ENCODE peak calls at places on chromosomes 1 and 21, in eight cellular contexts. One of them, this sample, is unnamed.

GRCh38 chr1:199808110-199808870 is 219.2 kb upstream of the NR5A2 start:
- DNase-seq in cardiac fibroblast: no peak
- DNase-seq in lower leg skin: no peak
- DNase-seq in Peyer's patch: no peak
- DNase-seq in body of pancreas: no peak
- DNase-seq in Panc1: no peak
- DNase-seq in sigmoid colon: no peak
- DNase-seq in AG10803: peak
- DNase-seq in this sample: peak

GRCh38 chr21:28393279-28393678 is 599.4 kb downstream of the LTN1 start:
- DNase-seq in cardiac fibroblast: no peak
- DNase-seq in lower leg skin: no peak
- DNase-seq in Peyer's patch: no peak
- DNase-seq in body of pancreas: peak
- DNase-seq in Panc1: no peak
- DNase-seq in sigmoid colon: no peak
- DNase-seq in AG10803: no peak
- DNase-seq in this sample: no peak

GRCh38 chr1:151515265-151515664 is 4.1 kb downstream of the CGN start:
- DNase-seq in cardiac fibroblast: no peak
- DNase-seq in lower leg skin: no peak
- DNase-seq in Peyer's patch: no peak
- DNase-seq in body of pancreas: no peak
- DNase-seq in Panc1: no peak
- DNase-seq in sigmoid colon: no peak
- DNase-seq in AG10803: no peak
- DNase-seq in this sample: no peak

GRCh38 chr1:9628541-9629444 is 22.7 kb upstream of the PIK3CD start:
- DNase-seq in cardiac fibroblast: no peak
- DNase-seq in lower leg skin: no peak
- DNase-seq in Peyer's patch: peak
- DNase-seq in body of pancreas: no peak
- DNase-seq in Panc1: no peak
- DNase-seq in sigmoid colon: no peak
- DNase-seq in AG10803: no peak
- DNase-seq in this sample: no peak

GRCh38 chr1:201665036-201665435 is 126.1 kb downstream of the NAV1 start:
- DNase-seq in cardiac fibroblast: no peak
- DNase-seq in lower leg skin: peak
- DNase-seq in Peyer's patch: no peak
- DNase-seq in body of pancreas: no peak
- DNase-seq in Panc1: no peak
- DNase-seq in sigmoid colon: no peak
- DNase-seq in AG10803: no peak
- DNase-seq in this sample: no peak

GRCh38 chr1:171251042-171251740 is 2.9 kb downstream of the FMO1 start:
- DNase-seq in cardiac fibroblast: no peak
- DNase-seq in lower leg skin: no peak
- DNase-seq in Peyer's patch: peak
- DNase-seq in body of pancreas: peak
- DNase-seq in Panc1: no peak
- DNase-seq in sigmoid colon: no peak
- DNase-seq in AG10803: peak
- DNase-seq in this sample: peak

GRCh38 chr1:208990456-208990855 is 593.1 kb upstream of the CAMK1G start:
- DNase-seq in cardiac fibroblast: no peak
- DNase-seq in lower leg skin: no peak
- DNase-seq in Peyer's patch: no peak
- DNase-seq in body of pancreas: no peak
- DNase-seq in Panc1: no peak
- DNase-seq in sigmoid colon: no peak
- DNase-seq in AG10803: peak
- DNase-seq in this sample: no peak

GRCh38 chr1:63867429-63868176 is 93.8 kb downstream of the ROR1 start:
- DNase-seq in cardiac fibroblast: no peak
- DNase-seq in lower leg skin: no peak
- DNase-seq in Peyer's patch: no peak
- DNase-seq in body of pancreas: no peak
- DNase-seq in Panc1: no peak
- DNase-seq in sigmoid colon: peak
- DNase-seq in AG10803: no peak
- DNase-seq in this sample: no peak

GRCh38 chr1:222455188-222455879 is 92.6 kb downstream of the HHIPL2 start:
- DNase-seq in cardiac fibroblast: peak
- DNase-seq in lower leg skin: peak
- DNase-seq in Peyer's patch: peak
- DNase-seq in body of pancreas: peak
- DNase-seq in Panc1: peak
- DNase-seq in sigmoid colon: peak
- DNase-seq in AG10803: peak
- DNase-seq in this sample: peak

GRCh38 chr1:32967863-32968571 is 3.4 kb upstream of the RNF19B start:
- DNase-seq in cardiac fibroblast: no peak
- DNase-seq in lower leg skin: no peak
- DNase-seq in Peyer's patch: no peak
- DNase-seq in body of pancreas: no peak
- DNase-seq in Panc1: no peak
- DNase-seq in sigmoid colon: no peak
- DNase-seq in AG10803: no peak
- DNase-seq in this sample: peak

GRCh38 chr1:184493987-184494388 is 107.2 kb downstream of the C1orf21 start:
- DNase-seq in cardiac fibroblast: no peak
- DNase-seq in lower leg skin: no peak
- DNase-seq in Peyer's patch: no peak
- DNase-seq in body of pancreas: no peak
- DNase-seq in Panc1: no peak
- DNase-seq in sigmoid colon: no peak
- DNase-seq in AG10803: no peak
- DNase-seq in this sample: no peak

GRCh38 chr1:19087737-19088594 is 122.1 kb downstream of the UBR4 start:
- DNase-seq in cardiac fibroblast: no peak
- DNase-seq in lower leg skin: no peak
- DNase-seq in Peyer's patch: no peak
- DNase-seq in body of pancreas: peak
- DNase-seq in Panc1: no peak
- DNase-seq in sigmoid colon: no peak
- DNase-seq in AG10803: no peak
- DNase-seq in this sample: no peak

GRCh38 chr1:93435443-93435842 is 12.5 kb upstream of the FNBP1L start:
- DNase-seq in cardiac fibroblast: no peak
- DNase-seq in lower leg skin: no peak
- DNase-seq in Peyer's patch: no peak
- DNase-seq in body of pancreas: no peak
- DNase-seq in Panc1: no peak
- DNase-seq in sigmoid colon: no peak
- DNase-seq in AG10803: no peak
- DNase-seq in this sample: no peak

GRCh38 chr1:156160000-156160743 is 6.8 kb downstream of the SEMA4A start:
- DNase-seq in cardiac fibroblast: no peak
- DNase-seq in lower leg skin: no peak
- DNase-seq in Peyer's patch: no peak
- DNase-seq in body of pancreas: no peak
- DNase-seq in Panc1: no peak
- DNase-seq in sigmoid colon: no peak
- DNase-seq in AG10803: no peak
- DNase-seq in this sample: no peak

GRCh38 chr1:19645544-19646252 is 1.6 kb downstream of the NBL1 start:
- DNase-seq in cardiac fibroblast: peak
- DNase-seq in lower leg skin: no peak
- DNase-seq in Peyer's patch: no peak
- DNase-seq in body of pancreas: no peak
- DNase-seq in Panc1: no peak
- DNase-seq in sigmoid colon: no peak
- DNase-seq in AG10803: peak
- DNase-seq in this sample: peak

GRCh38 chr1:85344256-85344694 is 67.8 kb upstream of the BCL10 start:
- DNase-seq in cardiac fibroblast: peak
- DNase-seq in lower leg skin: no peak
- DNase-seq in Peyer's patch: no peak
- DNase-seq in body of pancreas: peak
- DNase-seq in Panc1: no peak
- DNase-seq in sigmoid colon: no peak
- DNase-seq in AG10803: peak
- DNase-seq in this sample: peak

GRCh38 chr1:216054593-216054992 is 368.7 kb downstream of the USH2A start:
- DNase-seq in cardiac fibroblast: no peak
- DNase-seq in lower leg skin: no peak
- DNase-seq in Peyer's patch: no peak
- DNase-seq in body of pancreas: no peak
- DNase-seq in Panc1: no peak
- DNase-seq in sigmoid colon: no peak
- DNase-seq in AG10803: no peak
- DNase-seq in this sample: no peak

GRCh38 chr1:235739124-235739523 is 89.5 kb upstream of the GNG4 start:
- DNase-seq in cardiac fibroblast: peak
- DNase-seq in lower leg skin: no peak
- DNase-seq in Peyer's patch: no peak
- DNase-seq in body of pancreas: peak
- DNase-seq in Panc1: peak
- DNase-seq in sigmoid colon: no peak
- DNase-seq in AG10803: peak
- DNase-seq in this sample: peak

DNA sequence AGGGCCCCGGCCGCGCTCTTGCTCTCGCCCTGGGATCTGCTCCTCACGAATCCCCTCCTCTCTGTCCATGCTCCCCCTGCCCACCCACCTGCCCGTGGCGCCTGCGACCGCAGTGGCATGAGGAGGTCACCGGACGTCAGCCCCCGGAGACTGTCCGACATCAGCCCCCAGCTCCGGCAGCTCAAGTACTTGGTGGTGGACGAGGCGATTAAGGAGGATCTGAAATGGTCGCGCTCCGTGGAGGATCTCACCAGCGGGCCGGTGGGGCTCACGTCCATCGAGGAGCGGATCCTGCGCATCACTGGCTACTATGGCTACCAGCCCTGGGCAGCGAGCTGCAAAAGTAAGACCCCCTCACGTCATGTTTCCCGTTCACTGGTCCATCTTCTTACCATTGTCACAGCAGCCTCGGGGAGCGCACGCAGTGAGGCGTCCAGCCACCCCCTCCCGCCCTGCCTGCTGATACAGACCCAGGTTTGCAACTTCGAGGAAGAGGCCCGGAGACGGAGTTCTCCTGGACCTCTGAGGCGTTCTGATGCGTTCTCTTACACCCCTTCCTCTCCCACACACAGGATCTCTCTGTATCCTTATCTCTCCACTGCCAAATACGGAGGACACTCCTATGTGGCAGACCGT is 1.1 kb downstream of the SLC35F3 start:
- DNase-seq in cardiac fibroblast: no peak
- DNase-seq in lower leg skin: no peak
- DNase-seq in Peyer's patch: no peak
- DNase-seq in body of pancreas: no peak
- DNase-seq in Panc1: no peak
- DNase-seq in sigmoid colon: no peak
- DNase-seq in AG10803: no peak
- DNase-seq in this sample: no peak
- H3K4me3 ChIP-seq in cardiac fibroblast: no peak
- H3K4me3 ChIP-seq in lower leg skin: no peak
- H3K4me3 ChIP-seq in Peyer's patch: no peak
- H3K4me3 ChIP-seq in body of pancreas: no peak
- H3K4me3 ChIP-seq in Panc1: peak
- H3K4me3 ChIP-seq in sigmoid colon: no peak
- H3K4me3 ChIP-seq in AG10803: no peak
- H3K4me3 ChIP-seq in this sample: no peak

DNA sequence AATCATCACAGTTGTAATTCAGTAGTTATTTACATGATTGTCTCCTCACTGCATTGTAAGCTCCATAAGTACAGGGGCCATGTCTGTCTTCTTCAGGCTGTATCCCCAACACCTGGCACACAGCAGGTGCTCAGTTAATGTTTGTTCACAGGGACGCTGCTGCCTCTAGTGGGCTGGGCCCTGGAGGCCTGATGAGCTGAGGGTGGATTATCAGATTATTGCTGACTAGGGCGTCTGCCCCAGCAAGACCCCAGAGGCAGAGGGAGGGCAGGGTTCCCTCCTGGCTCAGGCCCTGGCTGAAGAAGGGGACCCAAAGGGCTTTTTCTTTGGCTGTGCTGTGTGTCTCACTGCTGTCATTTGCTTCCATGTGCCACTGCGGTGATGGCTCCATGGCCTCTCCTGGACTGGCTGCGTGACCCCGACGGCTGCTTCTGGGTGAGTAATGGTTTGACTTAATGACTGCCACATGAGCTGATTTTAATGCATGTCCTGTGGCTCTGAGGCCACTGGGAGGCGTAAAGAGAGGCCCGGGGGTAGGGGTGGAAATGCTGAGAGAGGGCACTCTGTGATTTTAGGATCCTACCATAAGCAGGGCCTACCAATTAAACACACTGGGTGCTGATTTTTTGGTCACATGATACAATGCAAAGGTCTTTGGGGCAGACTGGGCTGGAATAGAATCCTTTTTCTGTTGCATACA is 20.8 kb upstream of the EPB41 start:
- DNase-seq in cardiac fibroblast: peak
- DNase-seq in lower leg skin: no peak
- DNase-seq in Peyer's patch: no peak
- DNase-seq in body of pancreas: no peak
- DNase-seq in Panc1: no peak
- DNase-seq in sigmoid colon: no peak
- DNase-seq in AG10803: peak
- DNase-seq in this sample: no peak
- TF ChIP-seq CTCF in cardiac fibroblast: peak
- TF ChIP-seq CTCF in lower leg skin: no peak
- TF ChIP-seq CTCF in Peyer's patch: peak
- TF ChIP-seq CTCF in body of pancreas: no peak
- TF ChIP-seq CTCF in Panc1: no peak
- TF ChIP-seq CTCF in sigmoid colon: no peak
- TF ChIP-seq CTCF in AG10803: peak
- TF ChIP-seq CTCF in this sample: no peak

DNA sequence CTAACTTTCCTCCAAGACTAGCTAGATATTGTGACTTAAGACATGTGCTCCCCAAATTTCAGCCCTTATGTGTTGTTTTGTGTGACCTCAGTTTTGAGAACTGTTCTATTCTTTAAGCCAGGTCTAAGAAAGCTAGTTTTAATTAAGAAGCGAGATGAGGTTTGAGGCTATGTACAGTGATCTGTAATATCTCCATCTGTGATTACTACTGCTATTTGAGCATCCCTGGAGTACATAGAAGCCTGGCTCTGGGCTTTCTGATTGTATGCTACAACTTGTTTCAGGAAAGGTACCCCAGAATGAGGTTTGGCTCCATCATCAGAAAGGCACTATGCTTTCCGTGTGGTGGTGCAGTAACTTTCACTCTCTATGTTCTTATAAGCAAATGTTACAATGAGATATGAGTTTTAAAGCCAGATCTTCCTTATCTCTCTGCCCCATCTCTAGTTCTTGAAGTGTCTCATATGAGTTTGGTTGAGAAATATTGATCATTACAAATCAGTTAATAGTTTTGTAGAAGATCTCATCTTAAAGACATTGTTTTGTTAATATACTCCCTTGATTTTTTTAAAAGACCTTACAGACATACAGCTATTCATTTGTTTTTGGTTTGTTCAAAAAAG is 605 bp downstream of the RGS4 start:
- DNase-seq in cardiac fibroblast: no peak
- DNase-seq in lower leg skin: no peak
- DNase-seq in Peyer's patch: no peak
- DNase-seq in body of pancreas: no peak
- DNase-seq in Panc1: no peak
- DNase-seq in sigmoid colon: no peak
- DNase-seq in AG10803: no peak
- DNase-seq in this sample: peak
- H3K4me3 ChIP-seq in cardiac fibroblast: peak
- H3K4me3 ChIP-seq in lower leg skin: no peak
- H3K4me3 ChIP-seq in Peyer's patch: no peak
- H3K4me3 ChIP-seq in body of pancreas: no peak
- H3K4me3 ChIP-seq in Panc1: peak
- H3K4me3 ChIP-seq in sigmoid colon: peak
- H3K4me3 ChIP-seq in AG10803: peak
- H3K4me3 ChIP-seq in this sample: peak

GRCh38 chr1:244254467-244254866 is 197.2 kb downstream of the ADSS2 start:
- DNase-seq in cardiac fibroblast: no peak
- DNase-seq in lower leg skin: peak
- DNase-seq in Peyer's patch: peak
- DNase-seq in body of pancreas: no peak
- DNase-seq in Panc1: no peak
- DNase-seq in sigmoid colon: no peak
- DNase-seq in AG10803: no peak
- DNase-seq in this sample: no peak
- TF ChIP-seq CTCF in cardiac fibroblast: no peak
- TF ChIP-seq CTCF in lower leg skin: no peak
- TF ChIP-seq CTCF in Peyer's patch: no peak
- TF ChIP-seq CTCF in body of pancreas: no peak
- TF ChIP-seq CTCF in Panc1: no peak
- TF ChIP-seq CTCF in sigmoid colon: no peak
- TF ChIP-seq CTCF in AG10803: no peak
- TF ChIP-seq CTCF in this sample: no peak